ENCODE peak calls at places on chromosomes 2 and 18, in seven cellular contexts. One of them, this sample, is unnamed.

GRCh38 chr2:122980672-122981071 is 1044.4 kb upstream of the CNTNAP5 start:
- DNase-seq in endothelial cell of umbilical vein: no peak
- DNase-seq in right atrium auricular region: no peak
- DNase-seq in endothelial cell: no peak
- DNase-seq in PC-9: peak
- DNase-seq in heart left ventricle: peak
- DNase-seq in body of pancreas: peak
- DNase-seq in this sample: no peak

GRCh38 chr2:55966431-55967118 is 43.0 kb upstream of the EFEMP1 start:
- DNase-seq in endothelial cell: no peak
- DNase-seq in endothelial cell of umbilical vein: peak
- DNase-seq in right atrium auricular region: peak
- DNase-seq in body of pancreas: peak
- DNase-seq in heart left ventricle: peak
- DNase-seq in PC-9: no peak
- DNase-seq in this sample: no peak

GRCh38 chr2:173231465-173231864 is 123.2 kb upstream of the CDCA7 start:
- DNase-seq in endothelial cell: no peak
- DNase-seq in right atrium auricular region: no peak
- DNase-seq in heart left ventricle: no peak
- DNase-seq in PC-9: no peak
- DNase-seq in body of pancreas: peak
- DNase-seq in endothelial cell of umbilical vein: no peak
- DNase-seq in this sample: no peak

GRCh38 chr2:99729104-99729503 is 239.3 kb upstream of the REV1 start:
- DNase-seq in right atrium auricular region: no peak
- DNase-seq in PC-9: peak
- DNase-seq in body of pancreas: no peak
- DNase-seq in heart left ventricle: no peak
- DNase-seq in endothelial cell of umbilical vein: no peak
- DNase-seq in endothelial cell: peak
- DNase-seq in this sample: no peak

GRCh38 chr2:64594563-64594989 is 59.1 kb downstream of the SERTAD2 start:
- DNase-seq in right atrium auricular region: no peak
- DNase-seq in body of pancreas: no peak
- DNase-seq in PC-9: peak
- DNase-seq in endothelial cell: no peak
- DNase-seq in heart left ventricle: no peak
- DNase-seq in endothelial cell of umbilical vein: no peak
- DNase-seq in this sample: no peak

GRCh38 chr2:224210495-224211472 is 171.7 kb upstream of the SERPINE2 start:
- DNase-seq in heart left ventricle: no peak
- DNase-seq in endothelial cell of umbilical vein: no peak
- DNase-seq in body of pancreas: no peak
- DNase-seq in endothelial cell: peak
- DNase-seq in PC-9: no peak
- DNase-seq in right atrium auricular region: no peak
- DNase-seq in this sample: no peak

GRCh38 chr2:172478353-172478752 is 51.0 kb downstream of the ITGA6 start:
- DNase-seq in endothelial cell of umbilical vein: no peak
- DNase-seq in right atrium auricular region: no peak
- DNase-seq in endothelial cell: no peak
- DNase-seq in body of pancreas: no peak
- DNase-seq in PC-9: no peak
- DNase-seq in heart left ventricle: no peak
- DNase-seq in this sample: no peak

GRCh38 chr18:49052891-49053644 is 102.3 kb upstream of the SMAD7 start:
- DNase-seq in right atrium auricular region: no peak
- DNase-seq in PC-9: peak
- DNase-seq in body of pancreas: no peak
- DNase-seq in endothelial cell: no peak
- DNase-seq in heart left ventricle: no peak
- DNase-seq in endothelial cell of umbilical vein: no peak
- DNase-seq in this sample: no peak

GRCh38 chr2:11145350-11145749 is 9.9 kb upstream of the SLC66A3 start:
- DNase-seq in right atrium auricular region: no peak
- DNase-seq in endothelial cell: no peak
- DNase-seq in heart left ventricle: no peak
- DNase-seq in PC-9: no peak
- DNase-seq in endothelial cell of umbilical vein: no peak
- DNase-seq in body of pancreas: no peak
- DNase-seq in this sample: no peak

GRCh38 chr2:227632827-227633226 is 15.5 kb downstream of the SCYGR4 start:
- DNase-seq in body of pancreas: no peak
- DNase-seq in PC-9: no peak
- DNase-seq in heart left ventricle: no peak
- DNase-seq in endothelial cell: no peak
- DNase-seq in endothelial cell of umbilical vein: no peak
- DNase-seq in right atrium auricular region: no peak
- DNase-seq in this sample: no peak

GRCh38 chr2:160332318-160332717 is 132.2 kb upstream of the ITGB6 start:
- DNase-seq in PC-9: no peak
- DNase-seq in body of pancreas: no peak
- DNase-seq in endothelial cell: peak
- DNase-seq in heart left ventricle: no peak
- DNase-seq in endothelial cell of umbilical vein: peak
- DNase-seq in right atrium auricular region: no peak
- DNase-seq in this sample: no peak

GRCh38 chr2:240876475-240877251 is 8.0 kb downstream of the AGXT start:
- DNase-seq in endothelial cell of umbilical vein: no peak
- DNase-seq in right atrium auricular region: no peak
- DNase-seq in body of pancreas: peak
- DNase-seq in PC-9: no peak
- DNase-seq in heart left ventricle: peak
- DNase-seq in endothelial cell: no peak
- DNase-seq in this sample: no peak

GRCh38 chr2:171893824-171894611 is at the start of gene SLC25A12:
- DNase-seq in right atrium auricular region: peak
- DNase-seq in endothelial cell of umbilical vein: peak
- DNase-seq in heart left ventricle: peak
- DNase-seq in body of pancreas: peak
- DNase-seq in endothelial cell: peak
- DNase-seq in PC-9: peak
- DNase-seq in this sample: peak

GRCh38 chr2:95329891-95330822 is 33.0 kb downstream of the KCNIP3 start:
- DNase-seq in endothelial cell: no peak
- DNase-seq in PC-9: no peak
- DNase-seq in endothelial cell of umbilical vein: no peak
- DNase-seq in heart left ventricle: peak
- DNase-seq in right atrium auricular region: no peak
- DNase-seq in body of pancreas: no peak
- DNase-seq in this sample: no peak

GRCh38 chr18:74397572-74397971 is 59.5 kb downstream of the DIPK1C start:
- DNase-seq in endothelial cell: no peak
- DNase-seq in endothelial cell of umbilical vein: no peak
- DNase-seq in right atrium auricular region: no peak
- DNase-seq in PC-9: no peak
- DNase-seq in heart left ventricle: no peak
- DNase-seq in body of pancreas: peak
- DNase-seq in this sample: no peak
- TF ChIP-seq CTCF in endothelial cell: no peak
- TF ChIP-seq CTCF in endothelial cell of umbilical vein: no peak
- TF ChIP-seq CTCF in right atrium auricular region: no peak
- TF ChIP-seq CTCF in PC-9: no peak
- TF ChIP-seq CTCF in heart left ventricle: no peak
- TF ChIP-seq CTCF in body of pancreas: no peak
- TF ChIP-seq CTCF in this sample: no peak

GRCh38 chr18:212780-213179 is 54.4 kb downstream of the USP14 start:
- DNase-seq in body of pancreas: no peak
- DNase-seq in endothelial cell of umbilical vein: no peak
- DNase-seq in PC-9: no peak
- DNase-seq in right atrium auricular region: no peak
- DNase-seq in heart left ventricle: no peak
- DNase-seq in endothelial cell: no peak
- DNase-seq in this sample: no peak
- TF ChIP-seq CTCF in body of pancreas: no peak
- TF ChIP-seq CTCF in endothelial cell of umbilical vein: no peak
- TF ChIP-seq CTCF in PC-9: no peak
- TF ChIP-seq CTCF in right atrium auricular region: no peak
- TF ChIP-seq CTCF in heart left ventricle: no peak
- TF ChIP-seq CTCF in endothelial cell: no peak
- TF ChIP-seq CTCF in this sample: no peak

GRCh38 chr2:2926858-2927175 is 450.8 kb downstream of the EIPR1 start:
- DNase-seq in heart left ventricle: no peak
- DNase-seq in right atrium auricular region: no peak
- DNase-seq in PC-9: no peak
- DNase-seq in endothelial cell: no peak
- DNase-seq in body of pancreas: no peak
- DNase-seq in endothelial cell of umbilical vein: no peak
- DNase-seq in this sample: no peak

GRCh38 chr2:2931676-2932075 is 445.9 kb downstream of the EIPR1 start:
- DNase-seq in heart left ventricle: no peak
- DNase-seq in PC-9: no peak
- DNase-seq in endothelial cell of umbilical vein: no peak
- DNase-seq in endothelial cell: no peak
- DNase-seq in body of pancreas: no peak
- DNase-seq in right atrium auricular region: no peak
- DNase-seq in this sample: no peak

GRCh38 chr2:2922156-2922555 is 455.5 kb downstream of the EIPR1 start:
- DNase-seq in heart left ventricle: no peak
- DNase-seq in endothelial cell: no peak
- DNase-seq in body of pancreas: no peak
- DNase-seq in endothelial cell of umbilical vein: no peak
- DNase-seq in PC-9: no peak
- DNase-seq in right atrium auricular region: no peak
- DNase-seq in this sample: no peak

GRCh38 chr2:2921011-2921720 is 456.5 kb downstream of the EIPR1 start:
- DNase-seq in right atrium auricular region: no peak
- DNase-seq in endothelial cell of umbilical vein: no peak
- DNase-seq in endothelial cell: no peak
- DNase-seq in body of pancreas: no peak
- DNase-seq in PC-9: no peak
- DNase-seq in heart left ventricle: no peak
- DNase-seq in this sample: no peak

DNA sequence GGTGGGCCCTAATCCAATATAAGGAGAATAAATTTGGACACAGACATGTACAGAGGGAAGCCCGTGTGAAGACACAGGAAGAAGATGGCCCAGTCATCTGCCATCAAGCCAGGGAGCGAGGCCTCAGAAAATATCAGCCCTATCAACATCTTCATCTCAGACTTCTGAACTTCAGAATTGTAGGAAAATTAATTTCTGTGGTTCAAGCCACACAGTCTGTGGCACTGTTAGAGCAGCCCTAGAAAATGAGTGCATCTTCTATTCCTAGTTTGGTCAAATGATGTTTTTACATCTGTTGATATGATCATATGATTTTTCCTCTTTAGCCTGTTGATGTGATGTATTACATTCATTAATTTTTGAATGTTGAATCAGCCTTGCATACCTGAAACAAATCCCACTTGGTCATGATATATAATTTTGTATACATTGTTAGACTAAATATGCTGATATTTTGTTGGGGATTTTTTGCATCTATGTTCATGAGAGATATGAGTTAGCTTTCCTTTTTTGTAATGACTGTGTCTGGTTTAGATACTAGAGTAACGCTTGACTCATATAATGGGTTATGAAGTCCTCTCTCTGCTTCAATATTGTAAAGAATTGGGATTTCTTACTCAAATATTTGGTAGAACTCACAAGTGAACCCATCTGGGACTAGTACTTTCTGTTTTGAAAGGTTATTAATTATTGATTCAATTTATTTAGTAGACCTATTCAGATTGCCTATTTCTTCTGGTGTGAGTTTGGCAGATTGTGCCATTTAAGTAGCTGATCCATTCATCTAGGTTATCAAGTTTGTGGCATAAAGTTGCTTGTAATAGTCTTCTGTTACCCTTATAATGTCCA is 451.4 kb downstream of the EIPR1 start:
- DNase-seq in right atrium auricular region: no peak
- DNase-seq in endothelial cell of umbilical vein: no peak
- DNase-seq in PC-9: no peak
- DNase-seq in heart left ventricle: no peak
- DNase-seq in endothelial cell: no peak
- DNase-seq in body of pancreas: no peak
- DNase-seq in this sample: no peak
- TF ChIP-seq CTCF in right atrium auricular region: no peak
- TF ChIP-seq CTCF in endothelial cell of umbilical vein: no peak
- TF ChIP-seq CTCF in PC-9: no peak
- TF ChIP-seq CTCF in heart left ventricle: no peak
- TF ChIP-seq CTCF in endothelial cell: no peak
- TF ChIP-seq CTCF in body of pancreas: no peak
- TF ChIP-seq CTCF in this sample: no peak

GRCh38 chr2:170240629-170241028 is 62.7 kb downstream of the MYO3B start:
- DNase-seq in endothelial cell: no peak
- DNase-seq in heart left ventricle: no peak
- DNase-seq in PC-9: no peak
- DNase-seq in body of pancreas: no peak
- DNase-seq in endothelial cell of umbilical vein: no peak
- DNase-seq in right atrium auricular region: no peak
- DNase-seq in this sample: no peak

GRCh38 chr2:170236639-170237037 is 58.7 kb downstream of the MYO3B start:
- DNase-seq in body of pancreas: no peak
- DNase-seq in right atrium auricular region: no peak
- DNase-seq in endothelial cell of umbilical vein: no peak
- DNase-seq in heart left ventricle: no peak
- DNase-seq in endothelial cell: no peak
- DNase-seq in PC-9: no peak
- DNase-seq in this sample: no peak

GRCh38 chr2:170238776-170239175 is 60.8 kb downstream of the MYO3B start:
- DNase-seq in right atrium auricular region: no peak
- DNase-seq in PC-9: no peak
- DNase-seq in body of pancreas: no peak
- DNase-seq in endothelial cell: no peak
- DNase-seq in heart left ventricle: no peak
- DNase-seq in endothelial cell of umbilical vein: no peak
- DNase-seq in this sample: no peak

GRCh38 chr2:170237572-170238120 is 59.7 kb downstream of the MYO3B start:
- DNase-seq in endothelial cell: no peak
- DNase-seq in PC-9: no peak
- DNase-seq in endothelial cell of umbilical vein: no peak
- DNase-seq in body of pancreas: no peak
- DNase-seq in right atrium auricular region: no peak
- DNase-seq in heart left ventricle: no peak
- DNase-seq in this sample: no peak

DNA sequence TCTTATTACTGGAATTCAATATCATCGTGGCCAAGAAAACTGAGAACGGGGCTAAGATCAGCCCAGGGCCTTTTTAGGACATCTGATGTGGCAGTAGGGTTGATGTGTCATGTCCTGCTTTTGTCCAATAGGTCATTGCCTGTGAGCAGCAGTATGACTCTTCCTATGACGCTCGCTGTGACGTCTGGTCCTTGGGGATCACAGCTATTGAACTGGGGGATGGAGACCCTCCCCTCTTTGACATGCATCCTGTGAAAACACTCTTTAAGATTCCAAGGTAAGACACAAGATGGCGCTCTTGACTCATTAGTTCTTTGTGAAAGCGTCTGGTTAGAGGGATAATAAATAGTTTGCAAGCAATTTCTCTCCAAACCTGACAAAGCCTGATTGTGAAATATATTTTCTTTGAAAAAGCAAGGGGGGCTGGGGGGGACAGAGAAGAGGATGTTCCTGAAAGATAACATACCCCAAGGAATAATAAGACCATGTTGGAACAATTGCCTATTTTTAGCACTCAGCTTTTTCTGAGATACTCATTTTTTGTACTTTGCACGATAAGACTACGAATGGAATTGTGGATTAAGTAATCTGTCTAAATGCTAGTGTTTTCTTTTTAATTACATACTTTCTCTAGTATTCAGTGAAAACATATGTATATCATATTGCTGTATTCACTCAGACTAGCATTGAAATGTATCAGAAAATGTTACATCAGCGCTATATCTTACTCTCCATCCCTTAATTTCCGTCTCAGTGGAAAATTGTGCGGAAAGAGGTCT is 58.1 kb downstream of the MYO3B start:
- DNase-seq in heart left ventricle: no peak
- DNase-seq in endothelial cell of umbilical vein: peak
- DNase-seq in right atrium auricular region: no peak
- DNase-seq in body of pancreas: no peak
- DNase-seq in PC-9: peak
- DNase-seq in endothelial cell: peak
- DNase-seq in this sample: no peak
- TF ChIP-seq CTCF in heart left ventricle: peak
- TF ChIP-seq CTCF in endothelial cell of umbilical vein: peak
- TF ChIP-seq CTCF in right atrium auricular region: peak
- TF ChIP-seq CTCF in body of pancreas: peak
- TF ChIP-seq CTCF in PC-9: peak
- TF ChIP-seq CTCF in endothelial cell: peak
- TF ChIP-seq CTCF in this sample: no peak